ENCODE peak calls at places on chromosomes 3 and 15, in eight cellular contexts. U is stimulated activated CD4-positive, alpha-beta T cell treated with anti-CD3 and anti-CD28 coated beads, Interleukin-4, amount 100 ng/mL, for 48 hours; T is smooth muscle cell of the brain vasculature; S is AG08395; L is HFFc6; D is NCI-H774; O is pons; C is EL. X is an unnamed sample.

GRCh38 chr3:130800829-130801228 is 54.2 kb upstream of the PIK3R4 start:
- DNase-seq in U (no peak), T (no peak), S (no peak), L (no peak), D (no peak), O (no peak), C (no peak), X (no peak)

GRCh38 chr3:160376681-160377080 is 22.3 kb downstream of the IFT80 start:
- DNase-seq in U (no peak), T (no peak), S (no peak), L (peak), D (no peak), O (no peak), C (no peak), X (no peak)

GRCh38 chr15:39953521-39953920 is 19.6 kb downstream of the EIF2AK4 start:
- DNase-seq in U (no peak), T (no peak), S (no peak), L (no peak), D (no peak), O (no peak), C (no peak), X (no peak)

GRCh38 chr3:180085122-180085710 is 48.5 kb upstream of the PEX5L start:
- DNase-seq in U (no peak), T (no peak), S (no peak), L (no peak), D (no peak), O (no peak), C (no peak), X (no peak)

GRCh38 chr3:101288294-101288693 is 32.1 kb downstream of the IMPG2 start:
- DNase-seq in U (no peak), T (no peak), S (no peak), L (no peak), D (no peak), O (no peak), C (no peak), X (no peak)

GRCh38 chr3:128554100-128554464 is 61.1 kb upstream of the GATA2 start:
- DNase-seq in U (no peak), T (no peak), S (no peak), L (peak), D (no peak), O (no peak), C (peak), X (no peak)

GRCh38 chr3:13009946-13010315 is 63.3 kb downstream of the IQSEC1 start:
- DNase-seq in U (no peak), T (no peak), S (no peak), L (no peak), D (no peak), O (no peak), C (no peak), X (no peak)

GRCh38 chr3:77001071-77001470 is 38.8 kb upstream of the ROBO2 start:
- DNase-seq in U (no peak), T (no peak), S (no peak), L (no peak), D (no peak), O (no peak), C (no peak), X (no peak)

GRCh38 chr3:101902041-101902440 is 52.7 kb downstream of the NFKBIZ start:
- DNase-seq in U (no peak), T (peak), S (peak), L (peak), D (no peak), O (no peak), C (peak), X (no peak)

GRCh38 chr15:81297147-81297572 is 26.8 kb downstream of the STARD5 start:
- DNase-seq in U (no peak), T (no peak), S (peak), L (peak), D (no peak), O (no peak), C (peak), X (no peak)